ENCODE peak calls at places on chromosomes 6 and 20, in nine cellular contexts. G is skeletal muscle cell, V is GM13976, I is immature natural killer cell, Z is T follicular helper cell, N is GM20000, T is Karpas-422, X is ascending aorta, P is GM13977. A is an unnamed sample.

GRCh38 chr6:56946368-56946767 is 8.5 kb upstream of the BEND6 start:
- DNase-seq in G (no peak), V (no peak), I (no peak), Z (no peak), N (no peak), T (no peak), X (no peak), P (no peak), A (no peak)

GRCh38 chr20:37989601-37990001 is 43.7 kb downstream of the TTI1 start:
- DNase-seq in G (no peak), V (no peak), I (no peak), Z (no peak), N (no peak), T (no peak), X (no peak), P (no peak), A (no peak)

GRCh38 chr6:158629376-158630221 is 14.9 kb downstream of the DYNLT1 start:
- DNase-seq in G (no peak), V (peak; percentile 42), I (no peak), Z (peak; percentile 16), N (no peak), T (peak; percentile 72), X (no peak), P (no peak), A (no peak)

GRCh38 chr6:136923116-136923953 is 1.2 kb downstream of the SLC35D3 start:
- DNase-seq in G (no peak), V (peak; percentile 50), I (no peak), Z (no peak), N (peak; percentile 38), T (no peak), X (no peak), P (peak; percentile 29), A (no peak)

GRCh38 chr20:14142171-14142570 is 146.9 kb downstream of the MACROD2 start:
- DNase-seq in G (no peak), V (peak; percentile 22), I (no peak), Z (no peak), N (peak; percentile 7), T (peak; percentile 72), X (no peak), P (no peak), A (peak; percentile 68)

GRCh38 chr20:24771651-24772061 is 177.4 kb upstream of the CST7 start:
- DNase-seq in G (no peak), V (no peak), I (no peak), Z (no peak), N (no peak), T (no peak), X (peak; percentile 45), P (no peak), A (no peak)

GRCh38 chr6:66663127-66663526 is 956.1 kb upstream of the EYS start:
- DNase-seq in G (no peak), V (no peak), I (no peak), Z (no peak), N (no peak), T (no peak), X (no peak), P (no peak), A (no peak)

GRCh38 chr20:38023181-38024085 is 9.8 kb downstream of the TTI1 start:
- DNase-seq in G (peak; percentile 81), V (no peak), I (no peak), Z (no peak), N (no peak), T (no peak), X (no peak), P (no peak), A (no peak)

GRCh38 chr6:100730001-100730400 is 151.1 kb downstream of the ASCC3 start:
- DNase-seq in G (no peak), V (no peak), I (no peak), Z (no peak), N (no peak), T (no peak), X (no peak), P (no peak), A (no peak)

GRCh38 chr20:58891686-58892125 is 39.2 kb downstream of the GNAS start:
- DNase-seq in G (no peak), V (peak; percentile 55), I (no peak), Z (no peak), N (peak; percentile 60), T (no peak), X (no peak), P (no peak), A (peak; percentile 48)

GRCh38 chr6:106495014-106495413 is 134.3 kb downstream of the RTN4IP1 start:
- DNase-seq in G (no peak), V (no peak), I (no peak), Z (no peak), N (no peak), T (peak; percentile 41), X (no peak), P (no peak), A (no peak)

GRCh38 chr6:44064089-44064947 is 62.9 kb downstream of the MRPL14 start:
- DNase-seq in G (peak; percentile 94), V (peak; percentile 63), I (no peak), Z (no peak), N (peak; percentile 64), T (no peak), X (peak; percentile 89), P (peak; percentile 42), A (peak; percentile 65)

GRCh38 chr6:44514576-44515193 is 127.2 kb downstream of the CDC5L start:
- DNase-seq in G (no peak), V (no peak), I (no peak), Z (no peak), N (no peak), T (no peak), X (no peak), P (no peak), A (no peak)

GRCh38 chr20:1389703-1390385 is 3.0 kb downstream of the FKBP1A start:
- DNase-seq in G (no peak), V (no peak), I (no peak), Z (no peak), N (no peak), T (peak; percentile 39), X (no peak), P (no peak), A (no peak)

GRCh38 chr6:129598244-129599187 is 111.5 kb downstream of the ARHGAP18 start:
- DNase-seq in G (no peak), V (peak; percentile 34), I (peak; percentile 60), Z (no peak), N (peak; percentile 58), T (peak; percentile 87), X (no peak), P (peak; percentile 46), A (peak; percentile 81)

GRCh38 chr20:13325033-13325432 is 104.0 kb downstream of the ISM1 start:
- DNase-seq in G (no peak), V (no peak), I (no peak), Z (no peak), N (no peak), T (peak; percentile 63), X (no peak), P (no peak), A (peak; percentile 45)

GRCh38 chr20:50399003-50399916 is 110.9 kb upstream of the PTPN1 start:
- DNase-seq in G (no peak), V (no peak), I (no peak), Z (no peak), N (no peak), T (no peak), X (peak; percentile 97), P (no peak), A (no peak)

A was measured in RKO.